ENCODE peak calls at places on chromosomes 5 and 9, in six cellular contexts. T is heart left ventricle, W is GM12878, E is neural progenitor cell, U is A549, D is PC-3. O is an unnamed sample.

GRCh38 chr5:6387970-6388369 is 9.6 kb upstream of the MED10 start:
- DNase-seq in E (no peak), U (no peak), W (no peak), D (no peak), T (no peak), O (no peak)

GRCh38 chr9:136881691-136882108 is 4.6 kb upstream of the TRAF2 start:
- DNase-seq in W (peak; percentile 40), E (peak; percentile 29), T (peak; percentile 43), U (peak; percentile 48), D (no peak), O (no peak)

GRCh38 chr9:70525553-70525952 is 111.1 kb upstream of the KLF9 start:
- DNase-seq in T (no peak), D (no peak), U (no peak), W (no peak), E (no peak), O (peak; percentile 60)

GRCh38 chr9:136562746-136563506 is 17.1 kb upstream of the NOTCH1 start:
- DNase-seq in E (no peak), W (no peak), U (no peak), T (no peak), D (no peak), O (no peak)

GRCh38 chr5:149256451-149256850 is 15.2 kb upstream of the AFAP1L1 start:
- DNase-seq in W (no peak), U (no peak), D (no peak), T (no peak), E (no peak), O (no peak)

GRCh38 chr5:72508241-72509170 is 1.3 kb upstream of the ZNF366 start:
- DNase-seq in D (no peak), W (peak; percentile 83), E (no peak), T (peak; percentile 30), U (no peak), O (no peak)

GRCh38 chr9:137445930-137446431 is 4.8 kb upstream of the ENTPD8 start:
- DNase-seq in T (peak; percentile 14), D (no peak), E (no peak), U (no peak), W (no peak), O (no peak)

GRCh38 chr5:96413028-96413427 is 20.0 kb downstream of the PCSK1 start:
- DNase-seq in D (no peak), T (no peak), U (no peak), E (no peak), W (no peak), O (no peak)

GRCh38 chr9:126984969-126985368 is 70.4 kb downstream of the RALGPS1 start:
- DNase-seq in T (no peak), U (peak; percentile 56), D (peak; percentile 75), W (no peak), E (no peak), O (peak; percentile 30)

GRCh38 chr5:135215617-135215995 is 181.6 kb upstream of the PITX1 start:
- DNase-seq in U (no peak), W (no peak), D (no peak), T (no peak), E (no peak), O (no peak)

GRCh38 chr9:70597886-70598285 is 183.4 kb upstream of the KLF9 start:
- DNase-seq in U (no peak), T (no peak), D (no peak), W (no peak), E (no peak), O (no peak)

GRCh38 chr9:77910216-77910615 is 121.4 kb downstream of the GNAQ start:
- DNase-seq in E (no peak), T (no peak), D (no peak), W (no peak), U (no peak), O (no peak)

GRCh38 chr5:997711-998110 is 10.9 kb upstream of the NKD2 start:
- DNase-seq in T (peak; percentile 9), D (no peak), U (no peak), E (no peak), W (no peak), O (no peak)

GRCh38 chr5:132639706-132640130 is 18.3 kb upstream of the IL13 start:
- DNase-seq in U (no peak), D (no peak), W (peak; percentile 82), T (no peak), E (no peak), O (no peak)

GRCh38 chr5:145718956-145719355 is 116.2 kb downstream of the PRELID2 start:
- DNase-seq in E (peak; percentile 52), W (no peak), D (peak; percentile 44), T (no peak), U (peak; percentile 32), O (peak; percentile 17)

GRCh38 chr9:35035851-35036701 is 36.3 kb downstream of the VCP start:
- DNase-seq in T (peak; percentile 73), U (no peak), E (no peak), W (no peak), D (no peak), O (no peak)

GRCh38 chr5:118960557-118960956 is 27.8 kb downstream of the DTWD2 start:
- DNase-seq in D (no peak), T (no peak), E (no peak), W (no peak), U (no peak), O (no peak)

GRCh38 chr9:68740561-68740960 is 35.5 kb downstream of the PIP5K1B start:
- DNase-seq in E (no peak), W (no peak), D (peak; percentile 66), U (peak; percentile 2), T (no peak), O (no peak)

GRCh38 chr9:114282926-114283325 is 40.0 kb upstream of the ORM1 start:
- DNase-seq in U (peak; percentile 46), E (no peak), W (no peak), D (no peak), T (peak; percentile 9), O (peak; percentile 38)

GRCh38 chr9:107883496-107884120 is 394.0 kb upstream of the KLF4 start:
- DNase-seq in W (no peak), D (no peak), E (no peak), T (no peak), U (no peak), O (no peak)

GRCh38 chr9:84054341-84055010 is 73.9 kb downstream of the RMI1 start:
- DNase-seq in U (no peak), D (no peak), T (no peak), E (no peak), W (no peak), O (no peak)

GRCh38 chr5:84816746-84817547 is 432.3 kb upstream of the EDIL3 start:
- DNase-seq in U (no peak), D (no peak), E (no peak), W (no peak), T (no peak), O (no peak)

GRCh38 chr9:114484854-114485443 is 20.3 kb downstream of the WHRN start:
- DNase-seq in D (peak; percentile 57), T (no peak), W (peak; percentile 80), U (peak; percentile 18), E (no peak), O (peak; percentile 94)

GRCh38 chr5:69129413-69129812 is 35.6 kb downstream of the SLC30A5 start:
- DNase-seq in U (peak; percentile 63), D (peak; percentile 64), E (no peak), T (no peak), W (no peak), O (peak; percentile 56)

GRCh38 chr9:134698587-134699342 is 57.2 kb downstream of the COL5A1 start:
- DNase-seq in T (peak; percentile 68), W (no peak), E (peak; percentile 95), D (peak; percentile 52), U (peak; percentile 74), O (peak; percentile 79)

GRCh38 chr9:91847576-91847975 is 102.5 kb downstream of the ROR2 start:
- DNase-seq in E (no peak), T (no peak), D (no peak), U (no peak), W (no peak), O (no peak)

DNA sequence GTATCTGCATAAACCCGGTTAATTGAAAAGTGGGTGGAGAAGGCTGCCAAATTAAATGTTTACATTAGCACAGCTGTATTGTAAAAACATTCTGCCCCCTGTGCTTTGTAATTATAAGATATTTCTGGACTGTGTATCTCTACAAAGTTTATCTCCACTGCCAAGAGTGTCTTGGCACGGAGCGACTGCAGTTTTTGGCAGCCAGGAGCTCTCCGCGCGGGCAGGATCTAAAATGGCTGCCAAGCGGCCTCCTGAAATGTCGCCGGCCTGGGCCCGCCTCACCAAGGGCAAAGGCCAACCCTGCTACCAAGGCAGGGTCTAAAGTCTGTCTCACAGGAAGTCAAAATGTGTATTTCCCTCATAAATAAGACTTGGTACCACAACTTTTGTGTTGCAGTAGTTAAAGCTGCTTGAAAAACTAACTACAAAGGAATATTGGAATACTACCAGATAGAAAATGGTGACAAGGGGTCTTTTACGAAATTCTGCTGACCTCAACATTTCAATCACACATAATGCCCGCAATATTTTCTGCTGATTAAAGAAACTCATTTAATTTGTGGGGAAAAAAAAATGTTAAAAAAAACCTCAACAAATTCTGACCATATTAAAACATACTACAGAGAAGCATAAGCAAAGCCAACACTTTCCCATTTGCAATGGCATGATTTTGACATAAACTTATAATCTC is 110.4 kb downstream of the NFIB start:
- DNase-seq in T (peak; percentile 86), D (no peak), E (no peak), W (no peak), U (no peak), O (no peak)
- H3K27ac ChIP-seq in T (peak overlapping the region; percentile 83), D (no peak overlapping the region), E (no peak overlapping the region), W (no peak overlapping the region), U (peak overlapping the region; percentile 35), O (no peak overlapping the region)

GRCh38 chr5:168269950-168270349 is 21.5 kb upstream of the WWC1 start:
- DNase-seq in U (peak; percentile 56), E (peak; percentile 15), D (peak; percentile 28), W (no peak), T (no peak), O (no peak)
- TF ChIP-seq CTCF in U (no peak), E (no peak), D (no peak), W (no peak), T (no peak), O (no peak)

DNA sequence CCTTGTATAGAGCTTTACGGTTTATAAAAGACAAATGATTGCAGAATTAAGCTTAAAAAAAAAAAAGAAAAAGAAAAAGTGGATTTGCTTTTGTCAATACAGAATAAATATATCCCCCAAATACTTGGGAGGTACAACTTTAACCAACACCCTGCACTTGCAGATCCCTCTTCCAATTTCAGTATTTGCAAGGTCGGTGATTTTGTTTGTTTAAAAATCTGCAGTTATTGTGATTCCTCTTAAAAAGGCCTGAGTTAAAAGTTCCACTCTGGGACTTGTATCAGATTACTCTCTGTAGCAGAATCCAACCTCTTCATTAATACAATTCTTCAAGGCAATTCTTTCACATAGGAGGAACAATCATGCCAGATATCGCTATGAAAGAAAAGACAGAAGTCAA is 400.9 kb downstream of the EBF1 start:
- DNase-seq in U (no peak), D (no peak), E (no peak), T (no peak), W (no peak), O (no peak)
- H3K27ac ChIP-seq in U (no peak overlapping the region), D (no peak overlapping the region), E (no peak overlapping the region), T (peak overlapping the region; percentile 58), W (no peak overlapping the region), O (no peak overlapping the region)

GRCh38 chr9:37369671-37370070 is 52.8 kb upstream of the GRHPR start:
- DNase-seq in E (no peak), D (no peak), T (no peak), W (peak; percentile 84), U (no peak), O (no peak)

GRCh38 chr9:37364136-37364535 is 58.4 kb upstream of the GRHPR start:
- DNase-seq in D (no peak), T (no peak), W (no peak), U (no peak), E (no peak), O (no peak)

GRCh38 chr9:37362430-37362829 is 60.1 kb upstream of the GRHPR start:
- DNase-seq in U (no peak), T (no peak), E (no peak), W (no peak), D (no peak), O (no peak)

GRCh38 chr9:37363124-37363523 is 59.4 kb upstream of the GRHPR start:
- DNase-seq in E (no peak), D (no peak), U (no peak), W (no peak), T (no peak), O (no peak)

GRCh38 chr9:37364751-37365360 is 57.6 kb upstream of the GRHPR start:
- DNase-seq in E (no peak), T (no peak), U (peak; percentile 15), D (peak; percentile 15), W (no peak), O (no peak)
- TF ChIP-seq CTCF in E (peak; percentile 31), T (no peak), U (no peak), D (no peak), W (peak; percentile 53), O (no peak)